ENCODE peak calls at places on chromosomes 13 and 19, in four cellular contexts. One of them, this sample, is unnamed.

GRCh38 chr13:50224534-50224933 is 209.3 kb downstream of the KCNRG start:
- DNase-seq in trophoblast cell: peak
- DNase-seq in neuronal stem cell: no peak
- DNase-seq in IMR-90: peak
- DNase-seq in this sample: no peak

GRCh38 chr19:51070334-51070886 is 5.5 kb upstream of the KLK13 start:
- DNase-seq in trophoblast cell: no peak
- DNase-seq in neuronal stem cell: no peak
- DNase-seq in IMR-90: no peak
- DNase-seq in this sample: no peak

GRCh38 chr19:54030895-54031586 is 32.7 kb downstream of the VSTM1 start:
- DNase-seq in trophoblast cell: no peak
- DNase-seq in neuronal stem cell: no peak
- DNase-seq in IMR-90: peak
- DNase-seq in this sample: no peak

GRCh38 chr19:53555352-53555751 is 17.4 kb downstream of the ZNF331 start:
- DNase-seq in IMR-90: no peak
- DNase-seq in trophoblast cell: no peak
- DNase-seq in neuronal stem cell: no peak
- DNase-seq in this sample: no peak

GRCh38 chr13:79642596-79642995 is 161.6 kb downstream of the NDFIP2 start:
- DNase-seq in neuronal stem cell: no peak
- DNase-seq in trophoblast cell: no peak
- DNase-seq in IMR-90: no peak
- DNase-seq in this sample: no peak

GRCh38 chr13:113151745-113152707 is 6.4 kb upstream of the PROZ start:
- DNase-seq in trophoblast cell: no peak
- DNase-seq in IMR-90: peak
- DNase-seq in neuronal stem cell: no peak
- DNase-seq in this sample: peak

GRCh38 chr13:94886191-94886590 is 173.8 kb upstream of the SOX21 start:
- DNase-seq in trophoblast cell: no peak
- DNase-seq in IMR-90: no peak
- DNase-seq in neuronal stem cell: no peak
- DNase-seq in this sample: peak

GRCh38 chr19:4456566-4456842 is 1.1 kb downstream of the UBXN6 start:
- DNase-seq in IMR-90: peak
- DNase-seq in neuronal stem cell: no peak
- DNase-seq in trophoblast cell: peak
- DNase-seq in this sample: peak

GRCh38 chr13:74825170-74825948 is 656.6 kb downstream of the TBC1D4 start:
- DNase-seq in neuronal stem cell: peak
- DNase-seq in IMR-90: peak
- DNase-seq in trophoblast cell: no peak
- DNase-seq in this sample: peak

GRCh38 chr19:41131186-41131585 is 17.0 kb downstream of the CYP2F1 start:
- DNase-seq in trophoblast cell: no peak
- DNase-seq in IMR-90: no peak
- DNase-seq in neuronal stem cell: no peak
- DNase-seq in this sample: no peak

GRCh38 chr13:30850204-30850866 is 55.7 kb upstream of the MEDAG start:
- DNase-seq in neuronal stem cell: no peak
- DNase-seq in trophoblast cell: no peak
- DNase-seq in IMR-90: no peak
- DNase-seq in this sample: peak

GRCh38 chr19:55638864-55639359 is 1.9 kb upstream of the ZNF580 start:
- DNase-seq in neuronal stem cell: no peak
- DNase-seq in IMR-90: peak
- DNase-seq in trophoblast cell: peak
- DNase-seq in this sample: peak

GRCh38 chr13:94173312-94173854 is 306.1 kb downstream of the DCT start:
- DNase-seq in trophoblast cell: no peak
- DNase-seq in IMR-90: peak
- DNase-seq in neuronal stem cell: no peak
- DNase-seq in this sample: peak

GRCh38 chr19:48926909-48927308 is 6.6 kb upstream of the DHDH start:
- DNase-seq in trophoblast cell: peak
- DNase-seq in IMR-90: peak
- DNase-seq in neuronal stem cell: no peak
- DNase-seq in this sample: peak

GRCh38 chr13:79528759-79529191 is 47.8 kb downstream of the NDFIP2 start:
- DNase-seq in neuronal stem cell: no peak
- DNase-seq in IMR-90: peak
- DNase-seq in trophoblast cell: no peak
- DNase-seq in this sample: peak

GRCh38 chr13:90867336-90867683 is 480.2 kb upstream of the MIR17HG start:
- DNase-seq in IMR-90: peak
- DNase-seq in neuronal stem cell: peak
- DNase-seq in trophoblast cell: peak
- DNase-seq in this sample: peak

GRCh38 chr13:91962946-91963345 is 564.5 kb downstream of the GPC5 start:
- DNase-seq in neuronal stem cell: no peak
- DNase-seq in trophoblast cell: no peak
- DNase-seq in IMR-90: no peak
- DNase-seq in this sample: no peak

GRCh38 chr13:87661471-87661870 is 9.7 kb upstream of the SLITRK5 start:
- DNase-seq in IMR-90: peak
- DNase-seq in neuronal stem cell: no peak
- DNase-seq in trophoblast cell: no peak
- DNase-seq in this sample: peak

GRCh38 chr19:5271145-5271544 is 69.5 kb downstream of the PTPRS start:
- DNase-seq in trophoblast cell: peak
- DNase-seq in neuronal stem cell: no peak
- DNase-seq in IMR-90: no peak
- DNase-seq in this sample: peak

GRCh38 chr19:6125571-6125989 is 9.9 kb upstream of the ACSBG2 start:
- DNase-seq in trophoblast cell: peak
- DNase-seq in neuronal stem cell: no peak
- DNase-seq in IMR-90: peak
- DNase-seq in this sample: peak

GRCh38 chr19:1171755-1172352 is 2.2 kb downstream of the SBNO2 start:
- DNase-seq in neuronal stem cell: no peak
- DNase-seq in IMR-90: no peak
- DNase-seq in trophoblast cell: no peak
- DNase-seq in this sample: no peak

GRCh38 chr13:93859666-93860065 is 619.8 kb downstream of the DCT start:
- DNase-seq in trophoblast cell: no peak
- DNase-seq in IMR-90: peak
- DNase-seq in neuronal stem cell: no peak
- DNase-seq in this sample: peak

GRCh38 chr13:40101708-40102359 is 446.4 kb downstream of the COG6 start:
- DNase-seq in IMR-90: no peak
- DNase-seq in neuronal stem cell: no peak
- DNase-seq in trophoblast cell: no peak
- DNase-seq in this sample: no peak

GRCh38 chr13:95256086-95256485 is 45.2 kb downstream of the ABCC4 start:
- DNase-seq in IMR-90: peak
- DNase-seq in neuronal stem cell: no peak
- DNase-seq in trophoblast cell: peak
- DNase-seq in this sample: peak

GRCh38 chr19:42461700-42462324 is 19.1 kb upstream of the CXCL17 start:
- DNase-seq in IMR-90: no peak
- DNase-seq in neuronal stem cell: no peak
- DNase-seq in trophoblast cell: no peak
- DNase-seq in this sample: no peak

GRCh38 chr19:56163097-56163496 is 12.7 kb upstream of the GALP start:
- DNase-seq in trophoblast cell: no peak
- DNase-seq in IMR-90: no peak
- DNase-seq in neuronal stem cell: no peak
- DNase-seq in this sample: no peak

GRCh38 chr13:51422484-51422883 is 30.4 kb downstream of the INTS6 start:
- DNase-seq in neuronal stem cell: no peak
- DNase-seq in trophoblast cell: peak
- DNase-seq in IMR-90: no peak
- DNase-seq in this sample: no peak

GRCh38 chr19:57611113-57611512 is 2.9 kb upstream of the ZNF134 start:
- DNase-seq in trophoblast cell: no peak
- DNase-seq in IMR-90: no peak
- DNase-seq in neuronal stem cell: no peak
- DNase-seq in this sample: no peak

GRCh38 chr19:57615346-57615745 is 1.3 kb downstream of the ZNF134 start:
- DNase-seq in IMR-90: no peak
- DNase-seq in neuronal stem cell: no peak
- DNase-seq in trophoblast cell: no peak
- DNase-seq in this sample: no peak

GRCh38 chr19:57613941-57614743 is at the start of gene ZNF134:
- DNase-seq in trophoblast cell: peak
- DNase-seq in neuronal stem cell: peak
- DNase-seq in IMR-90: peak
- DNase-seq in this sample: peak
- H3K14ac ChIP-seq in trophoblast cell: peak
- H3K14ac ChIP-seq in neuronal stem cell: peak
- H3K14ac ChIP-seq in IMR-90: peak
- H3K14ac ChIP-seq in this sample: peak

GRCh38 chr13:78061806-78062205 is 143.2 kb upstream of the EDNRB start:
- DNase-seq in neuronal stem cell: no peak
- DNase-seq in trophoblast cell: peak
- DNase-seq in IMR-90: no peak
- DNase-seq in this sample: no peak
- H3K4me3 ChIP-seq in neuronal stem cell: no peak
- H3K4me3 ChIP-seq in trophoblast cell: no peak
- H3K4me3 ChIP-seq in IMR-90: no peak
- H3K4me3 ChIP-seq in this sample: no peak

GRCh38 chr19:11482384-11483050 is 1.7 kb upstream of the ELAVL3 start:
- DNase-seq in trophoblast cell: peak
- DNase-seq in neuronal stem cell: peak
- DNase-seq in IMR-90: peak
- DNase-seq in this sample: peak
- H3K14ac ChIP-seq in trophoblast cell: no peak
- H3K14ac ChIP-seq in neuronal stem cell: peak
- H3K14ac ChIP-seq in IMR-90: no peak
- H3K14ac ChIP-seq in this sample: no peak

DNA sequence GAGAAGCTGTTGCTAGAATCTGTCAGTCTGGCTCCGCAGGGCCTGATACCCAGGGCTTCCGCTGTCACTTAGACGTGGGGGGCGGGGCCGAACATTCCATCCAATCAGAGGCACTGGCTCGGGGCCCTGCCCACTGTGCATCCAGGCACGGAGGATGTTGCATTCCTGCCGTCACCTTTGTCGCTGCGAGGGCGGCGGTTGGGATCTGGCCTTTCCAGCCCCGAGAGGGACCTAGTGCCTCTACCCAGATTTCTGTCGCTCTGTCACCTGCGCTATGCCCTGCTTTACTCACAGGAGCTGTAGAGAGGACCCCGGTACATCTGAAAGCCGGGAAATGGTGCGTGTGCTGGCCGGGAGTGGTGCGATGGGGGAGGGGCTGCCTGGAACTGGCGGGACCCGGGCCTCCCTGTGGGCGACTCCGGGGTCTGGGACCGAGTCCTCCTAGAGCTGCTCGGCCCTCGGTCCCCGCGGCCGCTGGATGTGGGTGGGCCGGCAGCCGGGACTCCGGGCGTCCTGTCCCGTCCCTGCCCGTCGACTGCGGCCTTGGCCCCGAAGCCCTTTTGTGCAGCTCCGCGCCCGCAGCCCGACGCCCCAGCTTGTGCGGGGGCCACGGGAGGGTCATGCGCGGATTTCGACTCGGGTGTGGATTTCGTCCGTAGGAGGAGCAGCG is at the start of gene ZNF439:
- DNase-seq in IMR-90: peak
- DNase-seq in trophoblast cell: peak
- DNase-seq in neuronal stem cell: peak
- DNase-seq in this sample: no peak
- H3K4me3 ChIP-seq in IMR-90: peak
- H3K4me3 ChIP-seq in trophoblast cell: no peak
- H3K4me3 ChIP-seq in neuronal stem cell: peak
- H3K4me3 ChIP-seq in this sample: no peak

DNA sequence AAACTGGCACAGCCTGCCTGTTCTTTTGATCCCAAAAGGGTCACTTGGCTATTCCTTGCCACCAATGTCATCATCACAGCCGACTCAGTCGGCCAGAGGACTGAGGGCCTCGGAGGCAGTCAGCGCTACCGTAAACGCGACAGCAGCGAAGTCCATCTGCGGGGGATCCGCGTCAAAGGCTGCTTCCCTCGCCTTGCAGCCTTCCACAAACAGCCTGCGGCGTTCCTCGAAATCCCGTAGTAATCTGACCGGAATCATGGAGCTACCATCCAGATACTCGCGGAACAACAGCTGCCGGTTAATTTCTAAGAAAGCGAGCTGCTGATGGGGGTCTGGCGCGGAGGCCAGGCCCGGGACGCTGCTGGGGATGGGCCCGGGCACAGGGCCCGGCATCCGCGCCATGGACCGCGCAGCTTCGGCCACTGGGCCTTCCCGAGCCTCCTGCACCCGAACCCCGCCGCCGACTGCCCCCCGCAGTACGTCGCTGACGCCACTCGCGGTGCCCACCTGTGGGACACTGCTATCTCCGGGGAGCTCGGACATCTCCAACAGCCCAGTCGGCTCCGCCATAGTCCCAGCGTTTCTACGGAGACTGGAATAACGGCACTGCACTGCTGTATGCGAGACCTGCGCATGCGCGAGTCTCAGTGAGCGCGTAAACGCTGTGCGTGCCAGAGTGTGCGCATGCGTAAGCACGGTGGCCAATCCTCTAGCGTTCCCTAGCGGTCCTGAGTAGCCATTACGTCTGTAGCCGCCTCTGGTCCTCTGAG is at the start of gene EID2B:
- DNase-seq in IMR-90: peak
- DNase-seq in trophoblast cell: peak
- DNase-seq in neuronal stem cell: peak
- DNase-seq in this sample: peak
- H3K14ac ChIP-seq in IMR-90: peak
- H3K14ac ChIP-seq in trophoblast cell: peak
- H3K14ac ChIP-seq in neuronal stem cell: no peak
- H3K14ac ChIP-seq in this sample: peak

GRCh38 chr13:112068531-112069062 is 1.6 kb downstream of the SOX1 start:
- DNase-seq in neuronal stem cell: no peak
- DNase-seq in trophoblast cell: no peak
- DNase-seq in IMR-90: no peak
- DNase-seq in this sample: no peak
- H3K4me3 ChIP-seq in neuronal stem cell: peak
- H3K4me3 ChIP-seq in trophoblast cell: no peak
- H3K4me3 ChIP-seq in IMR-90: no peak
- H3K4me3 ChIP-seq in this sample: no peak